ENCODE peak calls at places on chromosomes 11 and 22, in seven cellular contexts. C, U, O, L, X, R and Y are unnamed samples.

GRCh38 chr11:43789700-43790443 is 90.8 kb upstream of the ALKBH3 start:
- DNase-seq in L (no peak), U (no peak), R (no peak), C (no peak), X (peak), O (no peak), Y (peak)

GRCh38 chr11:123308077-123308476 is 113.0 kb upstream of the CLMP start:
- DNase-seq in C (peak), X (peak), O (peak), U (no peak), L (no peak), R (no peak), Y (no peak)

GRCh38 chr11:36009469-36009868 is 65.6 kb downstream of the LDLRAD3 start:
- DNase-seq in X (peak), L (no peak), R (no peak), U (no peak), O (no peak), C (no peak), Y (peak)

GRCh38 chr11:83070878-83071640 is 638 bp downstream of the RAB30 start:
- DNase-seq in U (peak), O (peak), C (no peak), R (peak), X (peak), L (no peak), Y (no peak)

GRCh38 chr11:83951521-83951920 is 665.4 kb upstream of the CCDC90B start:
- DNase-seq in C (no peak), R (no peak), X (no peak), O (no peak), U (no peak), L (no peak), Y (no peak)

GRCh38 chr11:134332189-134332631 is 422 bp downstream of the GLB1L2 start:
- DNase-seq in L (no peak), U (no peak), O (peak), R (peak), X (no peak), C (no peak), Y (no peak)

GRCh38 chr22:38069372-38070249 is 12.4 kb downstream of the PICK1 start:
- DNase-seq in R (peak), O (peak), X (peak), C (no peak), U (peak), L (no peak), Y (no peak)

GRCh38 chr11:47431356-47432083 is 5.3 kb upstream of the PSMC3 start:
- DNase-seq in L (no peak), R (no peak), C (no peak), O (no peak), X (no peak), U (no peak), Y (no peak)

GRCh38 chr11:122853971-122854446 is 15.7 kb downstream of the CRTAM start:
- DNase-seq in R (peak), U (no peak), C (peak), L (peak), O (peak), X (peak), Y (peak)

GRCh38 chr11:118301600-118302195 is 2.8 kb upstream of the CD3E start:
- DNase-seq in O (no peak), R (no peak), X (no peak), U (no peak), L (no peak), C (no peak), Y (no peak)

GRCh38 chr11:108662700-108663099 is 2.2 kb upstream of the DDX10 start:
- DNase-seq in C (no peak), R (no peak), L (no peak), O (no peak), X (no peak), U (no peak), Y (no peak)

GRCh38 chr11:127789887-127790286 is 789.3 kb upstream of the KIRREL3 start:
- DNase-seq in O (peak), R (peak), C (no peak), L (no peak), U (no peak), X (no peak), Y (peak)

GRCh38 chr11:36257351-36257750 is 31.9 kb downstream of the COMMD9 start:
- DNase-seq in R (no peak), C (no peak), O (no peak), U (no peak), L (no peak), X (peak), Y (no peak)

GRCh38 chr11:71101046-71101445 is 151.3 kb downstream of the SHANK2 start:
- DNase-seq in R (no peak), O (no peak), L (no peak), X (no peak), U (no peak), C (no peak), Y (no peak)

GRCh38 chr11:38425578-38425977 is 1827.5 kb upstream of the RAG2 start:
- DNase-seq in O (no peak), R (no peak), X (no peak), U (no peak), C (no peak), L (no peak), Y (no peak)

GRCh38 chr22:43853328-43853931 is 8.9 kb downstream of the SULT4A1 start:
- DNase-seq in R (no peak), U (peak), X (no peak), O (no peak), C (no peak), L (no peak), Y (no peak)

GRCh38 chr22:23826510-23827350 is 12.1 kb downstream of the DERL3 start:
- DNase-seq in C (no peak), X (no peak), O (peak), U (peak), L (no peak), R (no peak), Y (no peak)

GRCh38 chr11:72257551-72257950 is 13.6 kb upstream of the PHOX2A start:
- DNase-seq in C (no peak), X (no peak), U (no peak), L (no peak), R (no peak), O (no peak), Y (no peak)

GRCh38 chr11:86416494-86416893 is 41.8 kb downstream of the CCDC81 start:
- DNase-seq in U (no peak), R (no peak), L (no peak), C (no peak), O (no peak), X (no peak), Y (no peak)

GRCh38 chr22:21100149-21101032 is 54.6 kb downstream of the LRRC74B start:
- DNase-seq in O (no peak), X (no peak), R (no peak), U (no peak), L (no peak), C (no peak), Y (no peak)

GRCh38 chr11:86418513-86418912 is 43.8 kb downstream of the CCDC81 start:
- DNase-seq in L (no peak), O (no peak), U (no peak), X (no peak), C (no peak), R (no peak), Y (no peak)

GRCh38 chr22:36554101-36554500 is 25.1 kb upstream of the EIF3D start:
- DNase-seq in C (no peak), X (no peak), L (no peak), O (no peak), R (no peak), U (no peak), Y (no peak)

GRCh38 chr11:112975493-112975892 is 14.3 kb downstream of the NCAM1 start:
- DNase-seq in C (no peak), L (no peak), U (no peak), O (no peak), R (no peak), X (no peak), Y (no peak)

GRCh38 chr22:27919943-27920755 is 1.1 kb upstream of the PITPNB start:
- DNase-seq in R (no peak), O (peak), X (peak), U (no peak), L (no peak), C (peak), Y (no peak)

GRCh38 chr11:61815790-61816735 is 740 bp downstream of the FADS1 start:
- DNase-seq in X (peak), U (peak), O (peak), R (peak), C (peak), L (peak), Y (peak)

GRCh38 chr11:37770145-37770544 is 1172.1 kb upstream of the RAG2 start:
- DNase-seq in U (no peak), O (no peak), R (no peak), L (no peak), X (no peak), C (no peak), Y (no peak)

GRCh38 chr11:133388975-133389568 is 143.2 kb downstream of the OPCML start:
- DNase-seq in O (no peak), X (no peak), C (no peak), R (no peak), U (no peak), L (no peak), Y (no peak)

GRCh38 chr22:17514092-17514491 is 49.2 kb upstream of the SLC25A18 start:
- DNase-seq in X (no peak), O (no peak), L (no peak), U (no peak), R (no peak), C (no peak), Y (no peak)

GRCh38 chr22:48337957-48338792 is 1489.5 kb downstream of the BRD1 start:
- DNase-seq in O (no peak), R (no peak), X (no peak), C (no peak), L (no peak), U (peak), Y (no peak)

GRCh38 chr11:48096588-48097525 is 116.5 kb downstream of the PTPRJ start:
- DNase-seq in C (no peak), L (no peak), U (no peak), X (no peak), R (no peak), O (no peak), Y (peak)

GRCh38 chr11:2428322-2428795 is 16.0 kb downstream of the TRPM5 start:
- DNase-seq in X (peak), C (peak), U (peak), O (peak), L (peak), R (peak), Y (peak)

GRCh38 chr11:112795896-112796686 is 165.1 kb upstream of the NCAM1 start:
- DNase-seq in U (no peak), X (no peak), O (no peak), R (no peak), C (no peak), L (no peak), Y (no peak)

GRCh38 chr22:29352778-29353177 is 35.6 kb downstream of the AP1B1 start:
- DNase-seq in O (no peak), X (no peak), C (no peak), L (no peak), R (no peak), U (peak), Y (no peak)

DNA sequence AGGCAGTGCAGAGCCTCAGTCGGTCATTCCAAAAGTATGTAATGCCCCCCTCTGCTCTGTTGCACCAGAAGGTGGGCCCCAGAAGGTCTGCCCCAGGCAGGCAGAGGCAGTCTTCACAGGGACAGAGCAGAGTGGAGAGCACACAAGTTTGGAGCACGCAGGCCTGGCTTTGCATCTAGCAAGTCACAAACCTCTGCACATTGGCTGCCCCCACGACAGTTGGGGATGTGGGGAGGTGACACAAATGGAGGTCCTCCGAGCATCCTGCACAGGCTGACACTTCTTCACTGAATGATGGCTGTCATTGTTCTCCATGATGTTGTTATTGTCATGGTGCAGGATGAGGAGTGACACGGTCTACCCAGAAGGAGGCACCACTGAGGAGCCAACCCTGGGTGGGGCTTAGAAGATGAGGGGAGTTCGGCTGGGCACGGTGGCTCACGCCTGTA is 11.9 kb downstream of the TOM1 start:
- DNase-seq in L (no peak), X (no peak), U (no peak), C (no peak), O (no peak), R (no peak), Y (no peak)
- TF ChIP-seq CTCF in L (no peak), X (no peak), U (no peak), C (no peak), O (no peak), R (no peak), Y (no peak)

GRCh38 chr11:19994712-19995111 is 165.6 kb downstream of the DBX1 start:
- DNase-seq in U (no peak), C (no peak), L (no peak), R (no peak), O (no peak), X (no peak), Y (no peak)

GRCh38 chr11:19989191-19989590 is 171.1 kb downstream of the DBX1 start:
- DNase-seq in O (no peak), X (no peak), U (no peak), L (no peak), R (no peak), C (no peak), Y (no peak)

GRCh38 chr11:19995131-19995530 is 165.1 kb downstream of the DBX1 start:
- DNase-seq in O (no peak), C (no peak), U (peak), R (no peak), X (peak), L (peak), Y (peak)

GRCh38 chr11:19992998-19993397 is 167.3 kb downstream of the DBX1 start:
- DNase-seq in U (no peak), C (no peak), X (no peak), R (no peak), L (no peak), O (no peak), Y (no peak)

DNA sequence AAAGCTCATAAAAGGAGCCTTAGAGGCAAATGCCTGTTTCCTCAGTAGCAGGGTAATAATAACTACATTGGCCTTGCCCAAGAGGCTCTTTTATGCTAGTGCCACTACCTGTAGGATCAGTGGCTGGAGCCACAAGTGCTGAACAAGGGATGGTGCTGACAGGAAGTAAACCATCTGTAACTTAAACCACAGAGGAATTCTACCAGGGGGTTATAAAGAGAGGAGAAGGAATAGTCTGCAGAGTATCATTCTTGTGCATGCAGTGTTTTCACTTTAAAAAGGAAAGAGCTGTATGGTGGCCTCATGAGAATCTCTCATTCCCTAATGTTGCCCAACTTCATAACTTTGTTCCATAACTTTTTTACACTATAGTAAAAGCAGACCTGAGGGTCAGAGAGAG is 168.1 kb downstream of the DBX1 start:
- DNase-seq in X (no peak), U (no peak), R (no peak), O (no peak), C (no peak), L (no peak), Y (no peak)
- H3K27ac ChIP-seq in X (peak), U (no peak), R (no peak), O (no peak), C (no peak), L (no peak), Y (no peak)

DNA sequence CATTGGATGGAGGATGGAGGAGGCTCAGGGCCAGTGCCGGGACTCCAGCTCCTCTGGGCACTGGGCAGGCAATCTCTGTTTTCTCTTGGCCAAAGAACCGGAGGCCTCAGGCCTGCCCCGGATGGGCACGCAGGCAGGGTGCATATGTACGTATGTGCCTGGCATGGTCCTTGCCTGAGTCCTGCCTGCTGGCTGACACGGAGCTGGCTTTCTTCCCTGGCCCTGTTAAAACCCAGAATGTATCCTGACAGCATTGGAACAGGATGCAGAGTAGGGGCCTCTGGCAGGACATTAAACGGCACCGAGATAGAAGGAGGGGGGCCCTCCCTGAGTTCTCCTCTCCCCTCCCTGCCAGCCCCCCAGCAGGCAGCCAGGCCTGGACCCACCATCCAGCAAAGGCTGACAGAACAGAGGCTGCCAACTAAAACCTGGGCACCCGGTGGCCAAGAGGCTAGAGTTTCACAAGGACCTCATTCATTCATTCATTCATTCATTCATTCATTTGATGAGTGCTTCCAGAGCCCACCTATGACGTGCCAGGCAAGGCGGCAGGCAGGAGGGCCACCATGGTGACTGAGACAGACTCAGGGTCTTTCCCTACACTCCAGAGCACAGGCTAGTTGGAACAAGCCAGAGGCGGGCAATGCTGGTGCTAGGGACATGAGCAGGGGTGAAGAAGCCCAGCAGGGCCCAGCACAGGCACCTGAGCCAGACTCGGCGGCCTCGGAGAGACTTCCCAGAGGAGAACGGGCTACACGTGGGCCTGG is 28.8 kb downstream of the FLRT1 start:
- DNase-seq in X (no peak), L (no peak), R (no peak), O (no peak), U (peak), C (no peak), Y (no peak)
- TF ChIP-seq CTCF in X (no peak), L (no peak), R (no peak), O (no peak), U (no peak), C (no peak), Y (no peak)

GRCh38 chr11:110121204-110121603 is 28.0 kb downstream of the ZC3H12C start:
- DNase-seq in U (no peak), X (peak), O (no peak), R (no peak), L (no peak), C (no peak), Y (peak)
- H3K27ac ChIP-seq in U (no peak), X (no peak), O (no peak), R (no peak), L (no peak), C (no peak), Y (no peak)

DNA sequence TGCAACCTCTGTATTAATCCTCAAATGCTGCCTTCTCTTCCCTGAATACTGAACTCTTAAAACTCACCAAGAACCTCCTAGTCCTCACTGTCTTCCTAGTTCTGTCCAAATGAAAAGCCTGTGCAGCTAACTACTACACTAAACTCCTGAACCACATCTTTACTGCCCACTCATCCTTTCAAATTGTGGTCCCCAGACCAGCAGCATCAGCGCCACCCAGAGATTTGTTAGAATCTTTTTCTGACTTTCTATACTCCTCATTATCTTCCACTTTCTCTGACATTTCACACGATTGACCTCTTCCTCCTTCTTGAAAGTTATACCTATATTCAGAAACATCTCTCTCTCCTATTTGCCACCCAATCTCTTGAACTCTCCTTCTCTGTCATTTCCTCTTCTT is 461.3 kb downstream of the DLG2 start:
- DNase-seq in U (no peak), C (no peak), X (no peak), O (no peak), L (no peak), R (no peak), Y (no peak)
- TF ChIP-seq CTCF in U (no peak), C (no peak), X (no peak), O (no peak), L (no peak), R (no peak), Y (no peak)

DNA sequence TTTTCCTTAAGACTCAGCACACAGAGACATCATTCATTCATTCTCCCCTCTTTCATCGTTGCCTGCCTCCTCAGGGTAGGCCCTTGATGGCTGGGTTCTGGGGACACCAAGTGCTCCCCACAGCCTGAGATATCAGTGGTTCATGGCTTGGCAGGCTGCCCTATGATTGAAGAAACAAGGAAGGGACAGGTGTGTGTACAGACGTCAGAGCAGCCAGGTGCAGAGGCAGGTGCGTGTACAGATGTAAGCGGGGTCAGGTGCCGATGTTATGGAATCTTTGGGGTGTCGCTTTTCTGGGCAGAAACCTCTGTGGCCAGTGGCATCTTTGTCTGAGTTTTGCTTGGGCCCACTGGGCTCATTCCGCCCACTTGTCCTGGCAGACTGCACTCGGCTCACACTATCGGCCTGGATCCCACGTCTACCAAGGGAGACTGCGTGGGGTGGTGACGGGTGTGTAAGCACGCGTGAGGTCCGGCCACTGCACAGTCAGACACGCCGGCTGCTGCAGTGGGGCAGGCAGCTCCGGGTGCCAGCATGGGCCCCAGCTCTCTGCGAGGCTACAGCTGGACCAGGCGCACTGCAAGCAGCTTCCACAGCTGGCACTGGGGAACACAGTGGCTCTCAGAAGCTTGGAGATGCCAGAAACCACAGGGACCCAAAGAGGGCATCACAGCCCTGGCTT is 20.9 kb upstream of the KIAA0930 start:
- DNase-seq in C (no peak), X (no peak), U (no peak), O (no peak), L (no peak), R (peak), Y (no peak)
- H3K27ac ChIP-seq in C (no peak), X (no peak), U (no peak), O (no peak), L (no peak), R (no peak), Y (peak)

GRCh38 chr11:115927823-115928329 is 423.7 kb upstream of the CADM1 start:
- DNase-seq in R (no peak), O (no peak), L (no peak), C (no peak), X (no peak), U (no peak), Y (no peak)
- TF ChIP-seq CTCF in R (no peak), O (no peak), L (no peak), C (no peak), X (no peak), U (no peak), Y (no peak)

GRCh38 chr11:11335043-11335442 is 18.0 kb downstream of the CSNK2A3 start:
- DNase-seq in X (no peak), R (no peak), C (no peak), U (no peak), O (no peak), L (no peak), Y (no peak)
- H3K27ac ChIP-seq in X (no peak), R (no peak), C (no peak), U (no peak), O (no peak), L (no peak), Y (no peak)